ENCODE peak calls at places on chromosomes 5 and 9, in eight cellular contexts. G, S, B, O, X, A, U and V are unnamed samples.

GRCh38 chr9:16243798-16244197 is 626.7 kb downstream of the BNC2 start:
- DNase-seq in U (peak; percentile 45), S (no peak), B (no peak), X (no peak), A (no peak), G (no peak), O (no peak), V (no peak)

GRCh38 chr9:118961857-118962256 is 407.4 kb downstream of the BRINP1 start:
- DNase-seq in G (peak; percentile 29), U (peak; percentile 37), B (no peak), S (no peak), A (peak; percentile 41), O (no peak), X (peak; percentile 8), V (no peak)

GRCh38 chr5:100900142-100900795 is 2.8 kb downstream of the ST8SIA4 start:
- DNase-seq in U (peak; percentile 57), B (peak; percentile 26), G (no peak), X (peak; percentile 43), A (peak; percentile 62), S (peak; percentile 23), O (peak; percentile 21), V (no peak)

GRCh38 chr5:53877243-53877642 is 316.8 kb downstream of the NDUFS4 start:
- DNase-seq in G (peak; percentile 54), U (no peak), A (peak; percentile 23), B (no peak), X (peak; percentile 73), O (no peak), S (peak; percentile 82), V (peak; percentile 22)

GRCh38 chr9:71664566-71664965 is 103.7 kb downstream of the CEMIP2 start:
- DNase-seq in G (no peak), B (no peak), S (no peak), X (no peak), O (no peak), U (no peak), A (no peak), V (no peak)

GRCh38 chr5:102089883-102090282 is 206.2 kb downstream of the SLCO4C1 start:
- DNase-seq in G (no peak), B (no peak), O (no peak), S (no peak), A (no peak), U (peak; percentile 29), X (no peak), V (no peak)

GRCh38 chr5:111551569-111552275 is 39.4 kb upstream of the STARD4 start:
- DNase-seq in B (no peak), U (peak; percentile 60), S (no peak), G (no peak), O (no peak), A (no peak), X (no peak), V (no peak)

GRCh38 chr9:134536101-134536900 is 105.3 kb upstream of the COL5A1 start:
- DNase-seq in G (peak; percentile 53), S (peak; percentile 70), X (peak; percentile 81), A (peak; percentile 88), B (no peak), O (no peak), U (no peak), V (peak; percentile 65)

GRCh38 chr5:110321117-110321516 is 405.4 kb downstream of the TMEM232 start:
- DNase-seq in B (no peak), S (peak; percentile 8), G (peak; percentile 12), O (no peak), X (no peak), A (peak; percentile 50), U (no peak), V (no peak)

GRCh38 chr9:133130721-133131244 is 9.7 kb upstream of the RALGDS start:
- DNase-seq in X (no peak), G (no peak), U (no peak), S (no peak), A (no peak), O (no peak), B (no peak), V (no peak)

GRCh38 chr5:115349001-115349817 is 52.8 kb upstream of the CCDC112 start:
- DNase-seq in S (peak; percentile 85), U (no peak), G (peak; percentile 59), X (peak; percentile 84), A (peak; percentile 92), O (peak; percentile 21), B (peak; percentile 36), V (peak; percentile 69)

GRCh38 chr9:132181796-132182521 is 20.1 kb downstream of the NTNG2 start:
- DNase-seq in O (peak; percentile 28), B (no peak), U (no peak), S (peak; percentile 30), A (no peak), G (no peak), X (no peak), V (no peak)

GRCh38 chr5:143001764-143002351 is 231.7 kb downstream of the ARHGAP26 start:
- DNase-seq in A (peak; percentile 67), G (no peak), U (peak; percentile 39), S (peak; percentile 85), B (no peak), O (no peak), X (peak; percentile 67), V (no peak)

GRCh38 chr5:176415240-176416122 is 858 bp downstream of the CLTB start:
- DNase-seq in G (no peak), U (peak; percentile 60), S (peak; percentile 54), O (peak; percentile 47), A (no peak), X (peak; percentile 42), B (peak; percentile 41), V (no peak)

GRCh38 chr9:74355107-74355506 is 142.0 kb upstream of the RORB start:
- DNase-seq in G (no peak), A (no peak), O (no peak), B (no peak), X (no peak), U (no peak), S (no peak), V (no peak)

GRCh38 chr5:95783661-95784060 is 38.9 kb downstream of the GLRX start:
- DNase-seq in O (no peak), G (no peak), B (no peak), A (no peak), X (no peak), U (no peak), S (no peak), V (no peak)

GRCh38 chr9:111599092-111599947 is at the start of gene PTGR1:
- DNase-seq in U (peak; percentile 92), G (peak; percentile 38), A (peak; percentile 88), O (peak; percentile 87), S (peak; percentile 86), X (peak; percentile 81), B (peak; percentile 76), V (peak; percentile 47)

GRCh38 chr9:124045830-124046177 is 34.2 kb downstream of the LHX2 start:
- DNase-seq in X (no peak), B (no peak), A (no peak), G (no peak), S (no peak), O (no peak), U (no peak), V (no peak)
- H3K4me3 ChIP-seq in X (no peak overlapping the region), B (peak overlapping the region; percentile 44), A (peak overlapping the region; percentile 38), G (peak overlapping the region; percentile 44), S (no peak overlapping the region), O (peak overlapping the region; percentile 42), U (peak overlapping the region; percentile 69), V (peak overlapping the region; percentile 23)

DNA sequence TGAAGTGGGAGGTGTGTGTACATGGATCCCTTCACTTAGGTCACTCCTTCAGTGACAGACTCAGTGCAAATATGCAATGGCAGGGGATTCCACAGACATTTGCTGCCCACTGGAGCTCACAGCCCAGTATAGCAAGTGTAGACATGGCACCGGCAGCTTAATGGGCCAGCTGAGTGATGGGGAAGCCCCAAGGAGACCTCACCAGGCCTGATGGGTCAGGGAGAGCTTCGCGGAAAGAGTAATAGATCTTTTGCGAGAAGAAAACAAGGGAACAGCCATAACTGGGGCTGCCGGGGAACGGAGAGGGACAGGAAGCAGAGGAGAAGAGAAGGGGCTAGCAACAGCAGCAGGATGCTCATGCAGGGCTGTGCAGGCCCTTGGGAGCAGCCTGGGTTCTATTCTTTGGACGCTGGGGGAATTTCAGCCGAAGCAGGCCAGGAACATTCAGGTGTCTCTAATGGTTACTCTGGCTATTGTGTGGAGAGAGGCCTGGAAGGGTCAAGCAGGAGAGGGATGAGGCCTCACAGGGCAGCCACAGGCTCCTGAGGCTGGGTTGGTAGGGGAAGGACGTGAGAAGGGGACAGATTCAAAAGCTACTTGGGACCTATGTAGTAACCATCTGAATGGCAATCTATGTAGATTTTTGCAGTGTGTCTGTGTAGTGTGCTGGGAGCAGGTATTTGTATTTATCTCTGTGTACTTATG is 27.0 kb downstream of the TCF7 start:
- DNase-seq in O (no peak), X (no peak), S (no peak), U (no peak), B (peak; percentile 21), A (no peak), G (no peak), V (no peak)
- TF ChIP-seq CTCF in O (no peak), X (peak; percentile 37), S (no peak), U (peak; percentile 14), B (no peak), A (peak; percentile 26), G (peak; percentile 44), V (peak; percentile 10)

DNA sequence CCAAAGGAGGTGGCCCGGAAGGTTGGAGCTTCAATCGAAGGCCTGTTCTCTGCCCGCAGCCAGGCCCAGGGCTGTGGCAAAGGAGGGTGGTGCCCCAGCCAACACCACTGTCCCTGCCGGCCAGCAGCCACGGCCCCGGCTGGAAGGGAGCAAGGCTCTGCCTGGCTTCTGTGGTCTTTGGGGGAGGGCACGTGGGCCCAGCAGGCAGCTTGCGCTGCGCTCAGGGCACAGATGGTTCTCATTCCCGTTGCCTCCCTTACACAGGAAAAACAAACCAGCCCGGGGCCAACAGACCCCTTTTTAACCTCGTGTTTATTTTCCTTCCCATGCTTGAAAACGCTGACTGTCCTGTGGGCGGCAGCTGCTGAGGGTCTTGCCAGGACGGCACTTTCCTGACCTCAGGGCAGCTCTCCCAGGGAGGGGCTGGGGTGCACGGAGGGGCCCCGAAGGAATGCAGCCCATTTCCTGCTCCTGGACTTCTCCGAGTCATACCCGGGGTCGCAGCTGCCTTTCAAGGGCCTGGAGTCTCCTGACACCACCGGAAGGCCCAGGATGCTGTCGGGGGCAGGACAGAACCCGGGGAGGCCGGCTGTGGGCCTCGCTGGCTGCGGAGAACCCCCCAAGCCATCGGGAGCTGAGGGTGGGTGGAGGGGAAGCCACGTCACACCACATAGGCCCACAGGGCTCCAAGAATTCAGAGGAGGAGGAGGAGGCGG is 1.1 kb upstream of the GPSM1 start:
- DNase-seq in U (peak; percentile 70), S (peak; percentile 79), B (no peak), X (peak; percentile 34), O (no peak), G (peak; percentile 70), A (peak; percentile 89), V (peak; percentile 89)
- H3K4me3 ChIP-seq in U (peak overlapping the region; percentile 43), S (peak overlapping the region; percentile 86), B (no peak overlapping the region), X (no peak overlapping the region), O (peak overlapping the region; percentile 88), G (peak overlapping the region; percentile 47), A (peak overlapping the region; percentile 1), V (peak overlapping the region; percentile 94)

DNA sequence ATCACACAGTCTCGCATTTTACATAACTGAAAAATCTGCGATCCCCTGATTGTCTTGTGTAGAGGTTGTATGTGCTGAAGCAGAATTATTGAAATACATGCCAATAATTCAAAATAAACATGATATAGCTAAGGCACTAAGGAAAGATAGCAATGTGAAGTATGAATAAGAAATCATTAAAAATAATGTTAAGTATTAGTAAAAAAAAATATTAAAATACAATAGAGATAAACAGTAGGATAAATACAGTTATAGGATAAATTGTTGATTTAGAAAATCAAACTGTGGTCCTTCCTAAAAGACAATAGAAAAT is 121.1 kb downstream of the FBXL17 start:
- DNase-seq in S (no peak), O (no peak), B (no peak), G (no peak), U (no peak), A (no peak), X (no peak), V (no peak)
- TF ChIP-seq CTCF in S (no peak), O (no peak), B (no peak), G (no peak), U (no peak), A (no peak), X (no peak), V (no peak)